ENCODE peak calls at places on chromosomes 2 and 18, in nine cellular contexts. Y, O, K, R, S, U, N, G and I are unnamed samples.

GRCh38 chr2:2822143-2822542 is 491.1 kb upstream of the MYT1L start:
- DNase-seq in Y (no peak), O (no peak), K (no peak), R (no peak), S (no peak), U (no peak), N (no peak), G (no peak), I (no peak)

GRCh38 chr2:234289789-234290188 is 207.1 kb downstream of the ARL4C start:
- DNase-seq in Y (no peak), O (no peak), K (peak; percentile 12), R (peak; percentile 91), S (no peak), U (no peak), N (peak; percentile 66), G (peak; percentile 78), I (no peak)

GRCh38 chr2:67797801-67798535 is 264.8 kb downstream of the C1D start:
- DNase-seq in Y (peak; percentile 78), O (peak; percentile 42), K (no peak), R (peak; percentile 15), S (no peak), U (no peak), N (no peak), G (peak; percentile 41), I (peak; percentile 26)

GRCh38 chr2:102753563-102754159 is 8.2 kb upstream of the TMEM182 start:
- DNase-seq in Y (peak; percentile 23), O (peak; percentile 63), K (peak; percentile 69), R (peak; percentile 15), S (no peak), U (no peak), N (no peak), G (peak; percentile 58), I (peak; percentile 24)

GRCh38 chr2:186887107-186888090 is 38.4 kb upstream of the ZSWIM2 start:
- DNase-seq in Y (no peak), O (no peak), K (no peak), R (no peak), S (no peak), U (no peak), N (no peak), G (no peak), I (no peak)

GRCh38 chr2:241774419-241775222 is 2.0 kb upstream of the GAL3ST2 start:
- DNase-seq in Y (peak; percentile 89), O (peak; percentile 94), K (no peak), R (peak; percentile 85), S (no peak), U (no peak), N (peak; percentile 51), G (peak; percentile 86), I (no peak)

GRCh38 chr18:32920796-32921787 is 148.3 kb upstream of the KLHL14 start:
- DNase-seq in Y (no peak), O (no peak), K (peak; percentile 88), R (peak; percentile 85), S (no peak), U (no peak), N (no peak), G (peak; percentile 39), I (no peak)

GRCh38 chr2:19819097-19820065 is 82.4 kb downstream of the TTC32 start:
- DNase-seq in Y (no peak), O (no peak), K (no peak), R (peak; percentile 86), S (no peak), U (no peak), N (no peak), G (peak; percentile 99), I (no peak)

GRCh38 chr2:235810297-235810696 is 316.5 kb downstream of the AGAP1 start:
- DNase-seq in Y (no peak), O (no peak), K (no peak), R (no peak), S (no peak), U (no peak), N (no peak), G (no peak), I (no peak)

GRCh38 chr18:45562567-45563479 is 52.5 kb upstream of the SLC14A2 start:
- DNase-seq in Y (peak; percentile 12), O (no peak), K (no peak), R (no peak), S (no peak), U (no peak), N (no peak), G (no peak), I (no peak)

GRCh38 chr2:79860233-79861058 is 347.6 kb downstream of the CTNNA2 start:
- DNase-seq in Y (no peak), O (peak; percentile 14), K (peak; percentile 52), R (no peak), S (no peak), U (no peak), N (no peak), G (peak; percentile 30), I (no peak)

GRCh38 chr18:4806342-4806741 is 351.2 kb upstream of the DLGAP1 start:
- DNase-seq in Y (no peak), O (no peak), K (no peak), R (no peak), S (no peak), U (no peak), N (no peak), G (no peak), I (no peak)

GRCh38 chr2:73089270-73090030 is 17.9 kb upstream of the SFXN5 start:
- DNase-seq in Y (no peak), O (no peak), K (no peak), R (peak; percentile 93), S (no peak), U (no peak), N (no peak), G (peak; percentile 100), I (no peak)

GRCh38 chr18:51134721-51135120 is 62.8 kb downstream of the MEX3C start:
- DNase-seq in Y (no peak), O (no peak), K (no peak), R (no peak), S (no peak), U (no peak), N (no peak), G (no peak), I (no peak)

GRCh38 chr2:176099159-176099736 is 347 bp upstream of the HOXD12 start:
- DNase-seq in Y (no peak), O (no peak), K (no peak), R (no peak), S (no peak), U (no peak), N (no peak), G (no peak), I (no peak)

GRCh38 chr2:235300368-235301201 is 193.3 kb upstream of the AGAP1 start:
- DNase-seq in Y (peak; percentile 39), O (peak; percentile 32), K (no peak), R (peak; percentile 87), S (no peak), U (no peak), N (no peak), G (peak; percentile 20), I (peak; percentile 75)

GRCh38 chr18:74183110-74183509 is 34.8 kb downstream of the TIMM21 start:
- DNase-seq in Y (peak; percentile 49), O (peak; percentile 60), K (no peak), R (no peak), S (no peak), U (no peak), N (no peak), G (no peak), I (peak; percentile 9)

GRCh38 chr2:30631051-30631671 is 176.1 kb downstream of the CAPN13 start:
- DNase-seq in Y (no peak), O (no peak), K (peak; percentile 53), R (no peak), S (no peak), U (no peak), N (no peak), G (no peak), I (no peak)

GRCh38 chr2:196059491-196059960 is 9.1 kb downstream of the DNAH7 start:
- DNase-seq in Y (no peak), O (no peak), K (no peak), R (no peak), S (no peak), U (no peak), N (no peak), G (no peak), I (no peak)

GRCh38 chr18:78531637-78532036 is 448.0 kb upstream of the SALL3 start:
- DNase-seq in Y (no peak), O (no peak), K (no peak), R (no peak), S (no peak), U (no peak), N (no peak), G (no peak), I (no peak)

GRCh38 chr2:69397234-69397633 is 10.2 kb upstream of the GFPT1 start:
- DNase-seq in Y (no peak), O (no peak), K (no peak), R (no peak), S (no peak), U (no peak), N (no peak), G (no peak), I (no peak)

GRCh38 chr2:241052677-241053360 is 49.3 kb downstream of the MTERF4 start:
- DNase-seq in Y (no peak), O (no peak), K (no peak), R (no peak), S (no peak), U (no peak), N (no peak), G (no peak), I (no peak)